ENCODE peak calls at places on chromosomes 5 and 9, in eight cellular contexts. W is cardiac muscle cell; E is pancreas; A is IMR-90; V is GM23338; N is lower lobe of right lung; Y is CD8-positive, alpha-beta T cell; D is heart right ventricle. U is an unnamed sample. For H3K4me1, the result is how much of the 10 kb centered on the place peaks cover.

GRCh38 chr9:79053613-79054012 is 518.2 kb upstream of the TLE4 start:
- DNase-seq in D (no peak), W (no peak), N (no peak), V (no peak), E (no peak), A (no peak), Y (no peak), U (no peak)

GRCh38 chr5:51977014-51977413 is 593.8 kb downstream of the ISL1 start:
- DNase-seq in W (no peak), A (no peak), V (no peak), E (no peak), N (no peak), Y (no peak), D (no peak), U (no peak)

GRCh38 chr5:28397502-28397941 is 1359.1 kb upstream of the CDH9 start:
- DNase-seq in E (no peak), D (no peak), N (no peak), W (peak), A (no peak), Y (no peak), V (no peak), U (no peak)

GRCh38 chr5:41447761-41448510 is 62.5 kb downstream of the PLCXD3 start:
- DNase-seq in D (no peak), Y (no peak), W (no peak), V (no peak), N (no peak), E (no peak), A (no peak), U (no peak)

GRCh38 chr5:115309751-115310370 is 13.4 kb upstream of the CCDC112 start:
- DNase-seq in Y (no peak), E (no peak), W (peak), V (peak), A (peak), D (no peak), N (no peak), U (no peak)

GRCh38 chr5:91384671-91385430 is 1.7 kb upstream of the ARRDC3 start:
- DNase-seq in Y (no peak), A (peak), W (peak), E (no peak), D (peak), N (no peak), V (peak), U (no peak)

GRCh38 chr9:137168907-137169763 is 716 bp downstream of the LRRC26 start:
- DNase-seq in D (no peak), N (no peak), Y (no peak), E (no peak), A (peak), W (peak), V (peak), U (no peak)

GRCh38 chr9:86774101-86774500 is 173.2 kb downstream of the GAS1 start:
- DNase-seq in A (no peak), E (no peak), N (no peak), Y (no peak), W (no peak), D (no peak), V (no peak), U (no peak)

GRCh38 chr9:33473216-33473615 is 508 bp downstream of the NOL6 start:
- DNase-seq in V (no peak), Y (no peak), E (no peak), N (no peak), W (no peak), D (no peak), A (no peak), U (no peak)

GRCh38 chr5:151168602-151169344 is 11.2 kb upstream of the ANXA6 start:
- DNase-seq in N (no peak), Y (no peak), V (no peak), A (no peak), E (no peak), W (no peak), D (no peak), U (no peak)

GRCh38 chr5:163460562-163461176 is at the start of gene HMMR:
- DNase-seq in D (no peak), W (peak), N (no peak), V (peak), Y (no peak), A (peak), E (peak), U (no peak)

DNA sequence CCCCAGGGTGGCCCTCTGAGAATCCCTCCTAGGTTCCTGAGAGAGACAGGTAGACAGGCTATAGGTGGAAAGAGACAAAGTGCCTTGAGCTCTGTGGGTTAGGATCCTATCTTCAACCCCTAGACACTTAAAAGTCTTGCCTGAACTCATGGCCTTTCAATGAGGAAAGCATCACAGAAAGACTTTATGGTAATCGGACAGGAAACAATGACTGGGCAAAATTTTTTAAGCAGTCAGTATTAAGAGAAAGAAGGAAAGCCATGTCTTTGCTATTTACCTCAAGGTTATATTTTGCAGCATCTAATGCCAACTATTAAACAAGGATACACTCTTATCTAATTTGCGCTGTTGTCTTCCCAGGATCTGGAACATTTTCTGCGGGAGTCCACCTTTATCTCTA is 93.2 kb downstream of the PCSK1 start:
- DNase-seq in A (no peak), V (no peak), W (peak), E (no peak), Y (no peak), N (no peak), D (no peak), U (no peak)
- H3K4me1 ChIP-seq in A (under half), V (under half), W (under half), E (under half), Y (under half), N (under half), D (under half), U (under half)

GRCh38 chr9:125663127-125663526 is 43.9 kb downstream of the MAPKAP1 start:
- DNase-seq in W (peak), Y (no peak), V (no peak), E (no peak), A (peak), D (no peak), N (no peak), U (no peak)

GRCh38 chr9:125655691-125656410 is 51.2 kb downstream of the MAPKAP1 start:
- DNase-seq in E (no peak), A (peak), Y (no peak), W (no peak), D (no peak), V (peak), N (no peak), U (no peak)

GRCh38 chr9:125660557-125660956 is 46.5 kb downstream of the MAPKAP1 start:
- DNase-seq in A (no peak), Y (no peak), N (no peak), V (no peak), E (no peak), D (no peak), W (no peak), U (no peak)

GRCh38 chr9:125659954-125660353 is 47.1 kb downstream of the MAPKAP1 start:
- DNase-seq in V (no peak), E (no peak), A (peak), D (no peak), N (no peak), Y (no peak), W (peak), U (no peak)

DNA sequence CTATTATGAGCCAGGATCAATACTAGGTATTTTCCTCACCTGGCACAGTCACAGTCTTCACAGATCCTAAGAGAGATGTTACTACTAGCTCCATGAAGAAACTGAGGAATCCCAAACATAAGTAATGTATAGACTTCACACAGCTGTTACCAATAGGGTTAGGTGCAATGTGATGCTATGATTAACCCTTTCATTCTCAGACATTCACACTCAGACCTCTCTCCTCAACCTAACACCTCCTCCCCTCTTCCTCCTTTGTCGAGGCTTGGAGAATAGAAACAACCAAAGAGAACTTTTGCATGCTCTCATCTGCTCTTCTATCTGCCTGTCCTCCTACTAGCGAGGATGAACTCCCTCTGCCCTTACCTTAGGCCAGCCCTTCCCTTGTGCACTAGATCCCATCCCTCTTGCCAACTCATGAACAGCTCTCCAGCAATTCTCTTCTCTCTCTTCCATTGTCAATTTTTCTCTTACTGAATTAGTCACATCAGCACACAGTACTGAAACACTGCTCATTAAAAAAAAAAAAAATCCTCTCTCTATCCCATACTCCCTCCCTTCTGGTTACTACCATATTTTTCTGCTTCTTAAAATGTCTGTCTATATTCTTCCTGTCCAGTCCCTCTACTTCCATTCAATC is 47.7 kb downstream of the MAPKAP1 start:
- DNase-seq in A (peak), Y (no peak), E (no peak), W (no peak), D (no peak), V (no peak), N (no peak), U (no peak)
- TF ChIP-seq CTCF in A (no peak), Y (no peak), E (no peak), W (no peak), D (no peak), V (no peak), N (no peak), U (no peak)

DNA sequence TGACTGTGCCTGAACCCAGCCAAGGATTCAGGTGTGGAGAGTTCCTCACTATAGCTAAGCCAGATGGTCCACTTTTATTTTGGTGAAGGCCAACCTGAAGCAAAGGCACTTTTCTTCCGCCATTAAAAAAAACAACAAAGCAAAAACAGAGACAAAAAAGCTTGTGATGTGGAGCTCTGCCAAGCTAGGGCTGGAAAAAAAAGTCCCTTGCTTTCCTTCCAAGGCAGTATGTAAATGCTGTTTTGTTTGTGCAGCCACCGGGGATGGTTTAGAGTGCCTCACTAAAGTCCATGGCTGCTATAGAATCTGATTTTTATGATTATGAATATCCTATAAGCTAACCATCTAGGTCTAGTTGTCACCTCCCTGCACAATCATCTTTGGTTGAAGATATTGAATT is 14.9 kb downstream of the MEGF10 start:
- DNase-seq in N (no peak), Y (no peak), W (no peak), A (no peak), D (no peak), E (no peak), V (no peak), U (no peak)
- H3K27ac ChIP-seq in N (no peak), Y (no peak), W (no peak), A (no peak), D (no peak), E (no peak), V (no peak), U (no peak)

DNA sequence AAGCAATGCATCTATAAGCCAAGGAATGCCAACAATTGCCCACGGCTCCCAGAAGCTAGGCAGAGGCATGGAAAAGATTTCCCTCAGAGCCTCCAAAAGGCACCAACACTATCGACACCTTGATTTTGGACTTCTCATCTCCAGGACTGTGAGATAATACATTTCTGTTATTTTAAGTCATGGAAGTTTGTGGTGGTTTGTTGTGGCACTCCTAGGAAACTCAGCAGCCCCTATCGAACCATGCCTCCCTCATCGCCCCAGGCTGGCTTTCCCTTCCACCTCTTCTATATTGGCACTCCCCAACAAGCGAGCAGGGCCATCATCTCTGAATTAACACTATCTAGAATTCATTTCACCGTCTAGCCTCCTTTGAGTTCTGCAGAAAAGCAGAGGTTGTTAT is 33.7 kb upstream of the TAS2R1 start:
- DNase-seq in E (no peak), N (no peak), A (no peak), D (no peak), Y (no peak), W (no peak), V (no peak), U (no peak)
- H3K4me1 ChIP-seq in E (under half), N (under half), A (under half), D (under half), Y (under half), W (under half), V (under half), U (under half)

GRCh38 chr5:113156271-113156878 is 179.8 kb downstream of the DCP2 start:
- DNase-seq in W (no peak), V (no peak), A (no peak), D (no peak), N (no peak), Y (no peak), E (no peak), U (no peak)
- TF ChIP-seq CTCF in W (no peak), V (no peak), A (no peak), D (no peak), N (no peak), Y (no peak), E (no peak), U (no peak)

GRCh38 chr5:95954716-95955115 is 6.9 kb downstream of the ELL2 start:
- DNase-seq in E (no peak), W (no peak), Y (no peak), V (no peak), D (no peak), N (no peak), A (peak), U (no peak)
- H3K27ac ChIP-seq in E (no peak), W (no peak), Y (no peak), V (no peak), D (no peak), N (no peak), A (peak), U (no peak)

GRCh38 chr5:34585601-34586104 is 70.5 kb upstream of the RAI14 start:
- DNase-seq in A (peak), W (peak), Y (no peak), E (no peak), N (no peak), D (no peak), V (no peak), U (no peak)

GRCh38 chr5:34583167-34583566 is 73.0 kb upstream of the RAI14 start:
- DNase-seq in W (no peak), V (no peak), A (no peak), D (no peak), Y (no peak), N (no peak), E (no peak), U (no peak)

GRCh38 chr5:34587355-34588241 is 68.5 kb upstream of the RAI14 start:
- DNase-seq in N (no peak), A (peak), Y (no peak), D (no peak), W (peak), V (no peak), E (no peak), U (no peak)

GRCh38 chr5:34584165-34584564 is 72.0 kb upstream of the RAI14 start:
- DNase-seq in E (no peak), D (no peak), A (no peak), N (no peak), W (no peak), V (no peak), Y (no peak), U (no peak)

GRCh38 chr5:34586117-34586885 is 69.8 kb upstream of the RAI14 start:
- DNase-seq in V (no peak), E (no peak), D (no peak), A (peak), W (peak), Y (no peak), N (no peak), U (no peak)
- H3K4me1 ChIP-seq in V (under half), E (under half), D (under half), A (under half), W (under half), Y (under half), N (under half), U (under half)

DNA sequence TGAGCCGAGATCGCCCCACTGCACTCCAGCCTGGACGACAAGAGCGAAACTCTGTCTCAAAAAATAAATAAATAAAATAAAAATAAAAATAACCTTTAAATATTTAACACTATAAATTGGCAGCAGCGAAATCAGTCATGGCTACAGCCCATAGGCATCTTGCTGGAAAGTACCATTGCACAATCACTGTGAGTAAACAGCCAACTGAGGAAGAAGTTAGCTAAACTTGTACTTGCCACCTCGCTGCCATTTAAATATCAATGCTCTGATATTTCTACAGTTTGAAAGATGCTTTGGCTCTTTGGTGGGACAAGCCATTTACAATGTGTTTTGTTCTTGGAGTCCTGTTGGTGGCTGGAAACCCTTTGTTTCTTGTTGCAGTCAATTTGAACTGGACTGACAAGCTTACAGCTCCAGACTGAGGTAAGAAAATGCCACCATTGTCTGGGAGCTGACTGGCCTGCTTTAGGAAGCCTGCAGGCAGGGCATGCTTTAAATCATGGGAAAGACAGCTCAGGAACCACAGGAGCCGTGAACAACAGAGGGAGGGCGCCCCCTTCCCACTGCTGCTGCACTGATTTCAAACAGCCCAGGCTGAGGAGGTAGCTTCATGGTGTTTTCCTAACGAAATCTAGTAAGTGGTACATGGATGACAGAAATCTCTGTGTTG is 322.8 kb upstream of the RFX3 start:
- DNase-seq in D (no peak), Y (no peak), A (peak), E (no peak), V (peak), W (peak), N (no peak), U (no peak)
- TF ChIP-seq CTCF in D (peak), Y (no peak), A (no peak), E (no peak), V (peak), W (peak), N (no peak), U (no peak)

GRCh38 chr5:68251386-68251785 is 35.8 kb downstream of the PIK3R1 start:
- DNase-seq in Y (no peak), A (peak), W (peak), N (no peak), D (no peak), E (no peak), V (no peak), U (peak)
- H3K27ac ChIP-seq in Y (no peak), A (peak), W (peak), N (peak), D (peak), E (no peak), V (no peak), U (peak)

DNA sequence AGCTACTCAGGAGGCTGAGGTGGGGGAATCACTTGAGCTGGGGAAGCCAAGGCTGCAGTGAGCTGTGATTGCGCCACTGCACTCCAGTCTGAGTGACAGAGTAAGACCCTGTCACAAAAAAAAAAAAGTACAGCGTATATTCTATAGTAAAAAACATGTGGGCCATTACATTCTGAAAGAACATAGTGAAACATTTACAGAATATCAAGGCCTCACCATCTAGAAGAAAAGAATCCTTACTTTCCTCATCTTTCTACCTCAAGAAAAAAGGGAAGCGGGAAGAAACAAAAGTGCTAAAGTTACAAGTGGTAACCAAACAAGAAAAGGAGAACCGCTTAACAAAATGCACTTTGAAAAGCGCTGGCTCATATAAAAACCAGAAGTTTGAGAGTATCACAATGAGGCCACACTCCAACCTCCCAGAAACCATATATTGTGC is 5.7 kb upstream of the SYK start:
- DNase-seq in E (no peak), Y (no peak), N (peak), W (no peak), D (no peak), A (no peak), V (no peak), U (no peak)
- H3K4me1 ChIP-seq in E (under half), Y (under half), N (under half), W (under half), D (under half), A (under half), V (under half), U (under half)